ENCODE peak calls at places on chromosomes 4 and X, in six cellular contexts. E is CD8-positive, alpha-beta memory T cell; A is esophagus muscularis mucosa; C is HCT116; W is CD8-positive, alpha-beta T cell; G is small intestine. M is an unnamed sample.

GRCh38 chr4:5051692-5052423 is 578 bp downstream of the STK32B start:
- DNase-seq in E (no peak), A (peak), C (no peak), W (no peak), G (no peak), M (no peak)

GRCh38 chrX:1910207-1910470 is 295.3 kb downstream of the ASMT start:
- DNase-seq in E (no peak), A (no peak), C (no peak), W (no peak), G (no peak), M (no peak)

GRCh38 chr4:11421116-11421515 is 7.6 kb downstream of the HS3ST1 start:
- DNase-seq in E (no peak), A (no peak), C (no peak), W (no peak), G (no peak), M (no peak)

GRCh38 chr4:185576314-185576713 is 41.0 kb upstream of the PDLIM3 start:
- DNase-seq in E (no peak), A (no peak), C (no peak), W (no peak), G (no peak), M (no peak)

GRCh38 chr4:83320548-83320947 is 14.1 kb downstream of the HPSE start:
- DNase-seq in E (no peak), A (peak), C (no peak), W (no peak), G (no peak), M (no peak)

GRCh38 chrX:40700640-40701342 is 34.6 kb downstream of the MED14 start:
- DNase-seq in E (no peak), A (no peak), C (no peak), W (no peak), G (no peak), M (no peak)

GRCh38 chrX:13721371-13721770 is 13.0 kb downstream of the TRAPPC2 start:
- DNase-seq in E (no peak), A (no peak), C (no peak), W (no peak), G (no peak), M (no peak)

GRCh38 chr4:122874194-122874593 is 47.6 kb downstream of the FGF2 start:
- DNase-seq in E (no peak), A (no peak), C (no peak), W (no peak), G (no peak), M (no peak)

GRCh38 chrX:16695079-16695676 is 17.3 kb downstream of the CTPS2 start:
- DNase-seq in E (peak), A (no peak), C (peak), W (peak), G (peak), M (no peak)

GRCh38 chrX:150936556-150936955 is 38.1 kb upstream of the CD99L2 start:
- DNase-seq in E (no peak), A (no peak), C (no peak), W (no peak), G (no peak), M (no peak)

GRCh38 chrX:386768-387575 is at the start of gene PPP2R3B:
- DNase-seq in E (peak), A (peak), C (peak), W (peak), G (peak), M (peak)

GRCh38 chr4:139773560-139774318 is 108.1 kb downstream of the MGST2 start:
- DNase-seq in E (no peak), A (no peak), C (no peak), W (no peak), G (no peak), M (no peak)

GRCh38 chr4:168150651-168151050 is 58.3 kb downstream of the ANXA10 start:
- DNase-seq in E (no peak), A (no peak), C (no peak), W (no peak), G (no peak), M (no peak)

GRCh38 chrX:71637253-71637618 is 18.9 kb upstream of the CXCR3 start:
- DNase-seq in E (no peak), A (no peak), C (no peak), W (no peak), G (no peak), M (no peak)

GRCh38 chrX:80879143-80879542 is 69.5 kb upstream of the BRWD3 start:
- DNase-seq in E (no peak), A (no peak), C (no peak), W (no peak), G (peak), M (no peak)

GRCh38 chrX:9682456-9682855 is 83.2 kb downstream of the GPR143 start:
- DNase-seq in E (no peak), A (no peak), C (no peak), W (no peak), G (peak), M (no peak)

GRCh38 chr4:187416236-187416635 is 579.3 kb upstream of the ZFP42 start:
- DNase-seq in E (no peak), A (no peak), C (no peak), W (no peak), G (no peak), M (no peak)

GRCh38 chrX:134373736-134374135 is 86.2 kb upstream of the HPRT1 start:
- DNase-seq in E (no peak), A (no peak), C (no peak), W (no peak), G (no peak), M (no peak)
- H3K27ac ChIP-seq in E (peak), A (peak), C (peak), W (peak), G (peak), M (peak)

GRCh38 chrX:19715711-19716638 is 171.4 kb downstream of the SH3KBP1 start:
- DNase-seq in E (no peak), A (no peak), C (no peak), W (no peak), G (no peak), M (no peak)
- H3K27ac ChIP-seq in E (no peak), A (no peak), C (no peak), W (no peak), G (no peak), M (peak)

DNA sequence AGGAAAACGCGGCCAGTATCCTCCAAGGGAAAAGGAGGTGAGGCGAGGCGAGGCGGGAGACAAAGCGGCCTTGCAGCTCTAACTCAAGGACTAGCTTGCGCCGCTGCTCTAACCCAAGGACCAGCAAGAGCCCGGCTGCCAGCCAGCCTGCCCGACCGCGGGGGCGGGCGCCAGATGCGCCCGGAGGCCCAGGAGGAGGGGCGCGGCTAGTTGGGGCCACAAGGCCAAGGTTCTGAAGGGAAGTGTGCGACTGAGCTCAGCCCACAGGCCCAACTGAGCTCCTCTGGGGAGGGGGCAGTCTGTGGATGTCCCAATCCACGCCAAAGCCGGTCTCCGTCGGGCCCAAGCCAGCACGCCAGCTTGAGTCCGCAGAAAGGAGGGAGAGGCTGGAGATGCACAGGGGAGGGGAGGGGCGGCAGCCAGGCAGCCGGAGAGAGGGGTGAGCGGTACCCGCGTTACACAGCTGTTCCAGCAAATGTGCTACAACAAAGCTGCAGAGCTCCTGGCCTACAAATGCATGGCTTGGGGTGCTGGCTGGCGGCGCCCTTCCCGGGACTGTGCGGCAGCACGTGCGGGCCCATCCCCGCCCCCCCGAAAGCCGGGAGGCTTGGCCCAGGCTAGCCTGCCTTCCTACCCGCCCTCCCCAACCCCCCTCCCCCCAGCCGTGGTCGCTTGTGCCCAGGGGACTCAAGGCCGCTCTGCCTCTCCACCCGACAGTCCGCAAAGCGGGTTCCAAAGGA is 637 bp downstream of the AMER1 start:
- DNase-seq in E (no peak), A (no peak), C (no peak), W (peak), G (peak), M (no peak)
- H3K27ac ChIP-seq in E (no peak), A (peak), C (peak), W (no peak), G (peak), M (peak)

GRCh38 chr4:70997068-70997467 is 3.6 kb downstream of the DCK start:
- DNase-seq in E (no peak), A (no peak), C (no peak), W (no peak), G (no peak), M (no peak)
- H3K27ac ChIP-seq in E (no peak), A (peak), C (no peak), W (no peak), G (no peak), M (no peak)

DNA sequence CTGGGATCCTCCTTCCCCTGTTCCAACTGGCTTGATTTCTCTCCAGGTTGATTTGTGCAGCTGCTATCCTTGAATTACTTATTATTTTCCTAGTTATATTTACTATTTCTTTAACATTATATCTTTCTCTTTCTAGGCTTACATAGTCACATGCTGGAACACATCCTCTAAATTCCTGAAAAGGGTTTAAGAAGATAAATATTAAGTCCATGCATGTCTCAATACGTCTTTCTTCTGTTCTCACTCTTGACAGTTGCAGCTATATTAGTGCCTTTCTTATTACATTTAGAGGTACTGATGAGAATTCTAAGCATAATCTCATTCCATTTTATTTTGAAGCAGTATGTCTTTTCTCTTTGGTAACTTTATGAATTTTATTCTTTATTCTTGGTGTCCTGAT is 82.1 kb downstream of the SUPT20HL2 start:
- DNase-seq in E (no peak), A (no peak), C (no peak), W (no peak), G (no peak), M (no peak)
- H3K27ac ChIP-seq in E (no peak), A (no peak), C (no peak), W (no peak), G (no peak), M (peak)

GRCh38 chrX:130097507-130098201 is 12.6 kb downstream of the ELF4 start:
- DNase-seq in E (peak), A (no peak), C (no peak), W (peak), G (peak), M (no peak)
- H3K27ac ChIP-seq in E (peak), A (peak), C (no peak), W (peak), G (no peak), M (no peak)

GRCh38 chr4:29320947-29321583 is 1399.1 kb upstream of the PCDH7 start:
- DNase-seq in E (no peak), A (no peak), C (no peak), W (no peak), G (no peak), M (no peak)

GRCh38 chr4:29326816-29327215 is 1393.4 kb upstream of the PCDH7 start:
- DNase-seq in E (no peak), A (no peak), C (no peak), W (no peak), G (no peak), M (no peak)

DNA sequence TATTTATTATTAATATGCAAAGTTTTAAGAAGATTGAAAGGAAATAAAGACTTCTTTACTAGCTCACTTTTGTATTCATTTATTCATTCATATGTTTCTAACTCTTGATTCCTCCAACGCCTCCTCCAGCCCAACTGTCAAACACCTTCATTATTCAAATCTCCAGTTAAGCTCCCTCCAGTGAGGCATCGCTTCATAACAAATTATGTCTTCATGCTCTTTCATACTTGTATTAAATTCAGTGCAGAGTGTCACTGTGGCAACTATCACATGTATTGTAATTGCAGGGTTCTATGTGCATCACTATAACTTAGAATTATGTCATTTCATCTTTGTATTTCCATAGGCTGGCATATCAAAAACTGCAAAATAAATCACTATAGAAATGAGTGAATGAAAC is 1394.2 kb upstream of the PCDH7 start:
- DNase-seq in E (no peak), A (no peak), C (no peak), W (no peak), G (no peak), M (no peak)
- H3K27ac ChIP-seq in E (no peak), A (no peak), C (no peak), W (no peak), G (no peak), M (no peak)

GRCh38 chr4:159048166-159048886 is 54.6 kb upstream of the RAPGEF2 start:
- DNase-seq in E (no peak), A (no peak), C (no peak), W (no peak), G (peak), M (no peak)
- H3K27ac ChIP-seq in E (no peak), A (peak), C (no peak), W (no peak), G (no peak), M (no peak)

DNA sequence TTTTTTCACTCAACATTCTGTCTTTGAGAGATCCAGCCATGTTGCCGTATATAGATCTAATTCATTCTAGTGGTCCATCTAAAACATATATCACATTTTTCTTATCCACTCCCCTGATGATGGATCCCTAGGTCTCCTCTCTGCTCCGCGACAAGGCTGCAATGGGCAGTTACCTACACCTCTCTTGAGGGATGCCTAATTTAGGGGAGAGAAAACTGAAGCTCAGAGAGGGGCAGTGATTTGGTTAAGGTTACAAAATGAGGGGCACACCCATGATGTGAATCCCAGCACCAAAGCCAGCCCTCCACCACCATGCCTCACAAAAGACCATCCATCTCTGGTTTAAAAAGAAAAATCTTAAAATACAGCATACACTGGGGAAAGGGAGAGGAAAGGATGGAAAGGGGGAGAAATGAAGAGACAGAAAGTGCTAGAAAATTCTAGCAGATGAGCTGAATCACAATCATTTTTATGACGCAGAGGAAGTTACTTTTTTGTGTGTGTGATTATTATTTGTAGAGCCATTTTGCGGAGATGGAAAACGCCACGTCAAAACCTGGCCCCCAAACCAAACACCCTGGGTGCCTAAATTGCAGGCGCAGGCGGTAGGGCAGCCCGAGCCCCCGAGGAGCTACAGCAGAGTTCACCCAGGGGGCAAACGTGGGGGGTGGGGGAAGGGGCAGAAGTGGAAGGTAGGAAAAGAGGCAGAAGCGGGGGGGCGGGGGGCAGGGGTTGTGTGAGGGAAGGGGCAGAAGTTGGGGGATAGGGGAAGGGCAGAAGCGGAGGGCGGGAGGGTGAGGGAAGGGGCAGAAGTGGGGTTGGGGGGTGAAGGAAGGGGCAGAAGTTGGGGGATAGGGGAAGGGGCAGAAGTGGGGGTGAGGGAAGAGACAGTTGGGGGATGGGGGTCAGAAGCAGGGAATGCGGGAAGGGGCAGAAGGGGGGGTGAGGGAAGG is 1.3 kb upstream of the TSPYL2 start:
- DNase-seq in E (peak), A (no peak), C (no peak), W (peak), G (no peak), M (no peak)
- H3K27ac ChIP-seq in E (no peak), A (peak), C (no peak), W (peak), G (no peak), M (no peak)